ENCODE peak calls at places on chromosomes 13 and 19, in six cellular contexts. One of them, this sample, is unnamed.

GRCh38 chr13:74555291-74556001 is 421.2 kb upstream of the KLF12 start:
- DNase-seq in RPMI7951: no peak
- DNase-seq in HEK293T: no peak
- DNase-seq in uterus: no peak
- DNase-seq in NCI-H2107: no peak
- DNase-seq in NCI-H2081: peak; percentile 10
- DNase-seq in this sample: no peak

GRCh38 chr13:41356788-41357187 is 45.7 kb downstream of the NAA16 start:
- DNase-seq in uterus: no peak
- DNase-seq in HEK293T: no peak
- DNase-seq in NCI-H2107: no peak
- DNase-seq in RPMI7951: no peak
- DNase-seq in NCI-H2081: no peak
- DNase-seq in this sample: no peak

GRCh38 chr19:16143399-16144215 is at the start of gene HSH2D:
- DNase-seq in uterus: no peak
- DNase-seq in HEK293T: no peak
- DNase-seq in RPMI7951: no peak
- DNase-seq in NCI-H2107: peak; percentile 50
- DNase-seq in NCI-H2081: peak; percentile 53
- DNase-seq in this sample: peak; percentile 77

GRCh38 chr13:40813662-40814454 is 24.4 kb downstream of the SLC25A15 start:
- DNase-seq in NCI-H2107: no peak
- DNase-seq in RPMI7951: peak; percentile 33
- DNase-seq in NCI-H2081: no peak
- DNase-seq in HEK293T: peak; percentile 46
- DNase-seq in uterus: no peak
- DNase-seq in this sample: peak; percentile 62

GRCh38 chr13:108987488-108987887 is 358.1 kb downstream of the MYO16 start:
- DNase-seq in HEK293T: no peak
- DNase-seq in uterus: no peak
- DNase-seq in NCI-H2081: no peak
- DNase-seq in NCI-H2107: no peak
- DNase-seq in RPMI7951: peak; percentile 27
- DNase-seq in this sample: no peak

GRCh38 chr13:73421310-73421912 is 362.6 kb downstream of the KLF5 start:
- DNase-seq in HEK293T: no peak
- DNase-seq in NCI-H2081: peak; percentile 8
- DNase-seq in RPMI7951: no peak
- DNase-seq in NCI-H2107: no peak
- DNase-seq in uterus: no peak
- DNase-seq in this sample: no peak

GRCh38 chr13:76812206-76812882 is 73.9 kb downstream of the KCTD12 start:
- DNase-seq in RPMI7951: peak; percentile 78
- DNase-seq in NCI-H2081: no peak
- DNase-seq in uterus: peak; percentile 35
- DNase-seq in NCI-H2107: no peak
- DNase-seq in HEK293T: no peak
- DNase-seq in this sample: no peak

GRCh38 chr19:15779756-15780476 is 7.5 kb upstream of the OR10H5 start:
- DNase-seq in uterus: peak; percentile 83
- DNase-seq in HEK293T: no peak
- DNase-seq in RPMI7951: peak; percentile 43
- DNase-seq in NCI-H2107: no peak
- DNase-seq in NCI-H2081: no peak
- DNase-seq in this sample: no peak